ENCODE peak calls at places on chromosome 9, in four cellular contexts. One of them, this sample, is unnamed.
A peak's percentile ranks its signal among the peaks of the same experiment; 100 is the strongest.

GRCh38 chr9:117340422-117340821 is 74.4 kb downstream of the ASTN2 start:
- DNase-seq in tibial nerve: no peak
- DNase-seq in sigmoid colon: no peak
- DNase-seq in SK-N-SH: no peak
- DNase-seq in this sample: no peak

GRCh38 chr9:93576296-93577044 is at the start of gene PHF2:
- DNase-seq in tibial nerve: no peak
- DNase-seq in sigmoid colon: no peak
- DNase-seq in SK-N-SH: peak; percentile 86
- DNase-seq in this sample: peak; percentile 73

GRCh38 chr9:120539951-120540350 is 40.0 kb downstream of the CDK5RAP2 start:
- DNase-seq in tibial nerve: no peak
- DNase-seq in sigmoid colon: no peak
- DNase-seq in SK-N-SH: no peak
- DNase-seq in this sample: no peak

GRCh38 chr9:131714161-131714646 is 25.7 kb downstream of the RAPGEF1 start:
- DNase-seq in tibial nerve: no peak
- DNase-seq in sigmoid colon: peak; percentile 90
- DNase-seq in SK-N-SH: no peak
- DNase-seq in this sample: peak; percentile 37

GRCh38 chr9:28808042-28808441 is 1234.8 kb upstream of the C9orf72 start:
- DNase-seq in tibial nerve: no peak
- DNase-seq in sigmoid colon: no peak
- DNase-seq in SK-N-SH: peak; percentile 48
- DNase-seq in this sample: no peak

GRCh38 chr9:136062657-136063439 is 32.2 kb downstream of the NACC2 start:
- DNase-seq in tibial nerve: no peak
- DNase-seq in sigmoid colon: peak; percentile 54
- DNase-seq in SK-N-SH: peak; percentile 9
- DNase-seq in this sample: no peak

GRCh38 chr9:86349271-86349670 is 4.9 kb downstream of the TUT7 start:
- DNase-seq in tibial nerve: no peak
- DNase-seq in sigmoid colon: no peak
- DNase-seq in SK-N-SH: no peak
- DNase-seq in this sample: no peak

GRCh38 chr9:115058684-115059315 is 59.2 kb downstream of the TNC start:
- DNase-seq in tibial nerve: no peak
- DNase-seq in sigmoid colon: no peak
- DNase-seq in SK-N-SH: no peak
- DNase-seq in this sample: no peak

GRCh38 chr9:132341177-132341840 is 13.5 kb downstream of the SETX start:
- DNase-seq in tibial nerve: no peak
- DNase-seq in sigmoid colon: no peak
- DNase-seq in SK-N-SH: no peak
- DNase-seq in this sample: no peak

GRCh38 chr9:6984941-6985578 is 227.3 kb downstream of the KDM4C start:
- DNase-seq in tibial nerve: no peak
- DNase-seq in sigmoid colon: no peak
- DNase-seq in SK-N-SH: no peak
- DNase-seq in this sample: no peak

GRCh38 chr9:34380511-34381315 is 4.0 kb upstream of the MYORG start:
- DNase-seq in tibial nerve: peak; percentile 35
- DNase-seq in sigmoid colon: peak; percentile 89
- DNase-seq in SK-N-SH: peak; percentile 94
- DNase-seq in this sample: peak; percentile 66

GRCh38 chr9:70963554-70963953 is 157.9 kb downstream of the TRPM3 start:
- DNase-seq in tibial nerve: no peak
- DNase-seq in sigmoid colon: no peak
- DNase-seq in SK-N-SH: no peak
- DNase-seq in this sample: no peak

GRCh38 chr9:14084867-14085266 is 229.1 kb downstream of the NFIB start:
- DNase-seq in tibial nerve: no peak
- DNase-seq in sigmoid colon: no peak
- DNase-seq in SK-N-SH: no peak
- DNase-seq in this sample: no peak

GRCh38 chr9:97991818-97992217 is 8.7 kb downstream of the ANP32B start:
- DNase-seq in tibial nerve: no peak
- DNase-seq in sigmoid colon: no peak
- DNase-seq in SK-N-SH: no peak
- DNase-seq in this sample: no peak

DNA sequence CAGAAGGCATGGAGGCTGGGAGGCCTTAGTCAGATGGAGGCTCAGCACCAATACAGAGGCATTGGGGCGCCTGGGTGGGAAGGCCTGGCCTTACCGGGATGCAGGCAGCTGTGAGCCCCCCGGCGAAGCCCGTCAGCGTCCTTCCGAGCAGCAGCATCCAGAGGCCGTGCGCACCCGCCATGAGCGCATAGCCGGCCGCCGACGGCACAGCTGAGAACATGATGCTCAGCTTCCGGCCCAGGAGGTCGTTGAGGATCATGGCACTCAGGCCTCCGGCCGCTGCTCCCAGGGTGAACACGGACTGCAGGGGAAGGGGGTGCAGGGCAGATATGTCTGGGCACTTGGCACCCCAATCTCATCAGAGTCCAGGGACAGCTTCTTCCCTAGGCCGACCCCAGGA is 2.0 kb downstream of the SLC2A6 start:
- DNase-seq in tibial nerve: no peak
- DNase-seq in sigmoid colon: no peak
- DNase-seq in SK-N-SH: no peak
- DNase-seq in this sample: no peak
- H3K36me3 ChIP-seq in tibial nerve: no peaks in the 10 kb centered on the region
- H3K36me3 ChIP-seq in sigmoid colon: no peaks in the 10 kb centered on the region
- H3K36me3 ChIP-seq in SK-N-SH: no peaks in the 10 kb centered on the region
- H3K36me3 ChIP-seq in this sample: no peaks in the 10 kb centered on the region

DNA sequence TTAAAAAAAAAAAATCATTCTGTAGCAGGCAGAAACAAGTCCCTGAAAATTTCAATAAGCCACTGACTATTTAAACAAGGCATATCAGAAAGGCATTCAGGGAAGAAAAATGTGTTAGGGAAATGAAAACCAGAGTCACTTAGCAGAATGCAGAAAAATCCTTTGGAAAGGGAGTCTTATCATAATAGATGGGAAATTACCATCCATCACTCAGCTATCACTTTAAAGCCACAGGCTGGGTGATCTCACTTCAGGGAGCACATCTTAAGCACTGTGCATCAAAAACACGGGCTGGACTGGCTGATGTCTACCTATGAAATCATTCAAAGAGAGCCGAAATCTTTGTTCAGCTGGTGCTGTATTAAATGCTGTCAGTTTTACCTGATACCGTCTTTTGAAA is 73.6 kb downstream of the C9orf57 start:
- DNase-seq in tibial nerve: no peak
- DNase-seq in sigmoid colon: no peak
- DNase-seq in SK-N-SH: peak; percentile 38
- DNase-seq in this sample: no peak
- TF ChIP-seq EP300 in tibial nerve: no peak
- TF ChIP-seq EP300 in sigmoid colon: no peak
- TF ChIP-seq EP300 in SK-N-SH: no peak
- TF ChIP-seq EP300 in this sample: no peak

GRCh38 chr9:126723807-126724172 is 81.0 kb upstream of the ZBTB43 start:
- DNase-seq in tibial nerve: no peak
- DNase-seq in sigmoid colon: no peak
- DNase-seq in SK-N-SH: peak; percentile 84
- DNase-seq in this sample: no peak
- H3K4me3 ChIP-seq in tibial nerve: no peak overlapping the region
- H3K4me3 ChIP-seq in sigmoid colon: no peak overlapping the region
- H3K4me3 ChIP-seq in SK-N-SH: peak overlapping the region; percentile 52
- H3K4me3 ChIP-seq in this sample: no peak overlapping the region

GRCh38 chr9:82202808-82203207 is 214.2 kb downstream of the SPATA31D1 start:
- DNase-seq in tibial nerve: no peak
- DNase-seq in sigmoid colon: no peak
- DNase-seq in SK-N-SH: no peak
- DNase-seq in this sample: no peak
- H3K36me3 ChIP-seq in tibial nerve: no peaks in the 10 kb centered on the region
- H3K36me3 ChIP-seq in sigmoid colon: no peaks in the 10 kb centered on the region
- H3K36me3 ChIP-seq in SK-N-SH: no peaks in the 10 kb centered on the region
- H3K36me3 ChIP-seq in this sample: no peaks in the 10 kb centered on the region

DNA sequence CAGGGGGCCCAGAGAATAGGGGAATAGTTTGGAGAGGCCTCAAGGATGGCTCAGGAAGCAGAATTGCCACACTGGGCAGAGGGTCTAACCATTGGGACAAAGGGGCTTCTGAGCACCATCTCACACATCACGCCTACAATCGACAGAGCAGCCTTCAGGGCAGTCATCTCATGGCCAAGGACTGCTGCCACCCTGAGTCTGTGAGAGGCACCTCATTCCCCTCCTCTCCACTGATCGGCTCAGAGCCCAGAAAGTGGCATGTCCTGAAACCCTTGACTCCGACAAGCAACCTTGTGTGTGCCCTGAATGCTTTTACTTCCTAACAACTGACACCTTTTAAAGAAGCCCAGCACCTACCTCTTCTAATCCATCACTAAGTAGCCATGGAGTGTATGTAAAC is 128.9 kb upstream of the PTPN3 start:
- DNase-seq in tibial nerve: no peak
- DNase-seq in sigmoid colon: no peak
- DNase-seq in SK-N-SH: no peak
- DNase-seq in this sample: no peak
- TF ChIP-seq EP300 in tibial nerve: no peak
- TF ChIP-seq EP300 in sigmoid colon: no peak
- TF ChIP-seq EP300 in SK-N-SH: no peak
- TF ChIP-seq EP300 in this sample: no peak

GRCh38 chr9:91179237-91180138 is 182.2 kb downstream of the AUH start:
- DNase-seq in tibial nerve: no peak
- DNase-seq in sigmoid colon: no peak
- DNase-seq in SK-N-SH: no peak
- DNase-seq in this sample: no peak
- H3K4me3 ChIP-seq in tibial nerve: no peak overlapping the region
- H3K4me3 ChIP-seq in sigmoid colon: no peak overlapping the region
- H3K4me3 ChIP-seq in SK-N-SH: no peak overlapping the region
- H3K4me3 ChIP-seq in this sample: no peak overlapping the region

GRCh38 chr9:94818196-94818541 is 91.7 kb downstream of the AOPEP start:
- DNase-seq in tibial nerve: no peak
- DNase-seq in sigmoid colon: no peak
- DNase-seq in SK-N-SH: no peak
- DNase-seq in this sample: no peak
- H3K36me3 ChIP-seq in tibial nerve: no peaks in the 10 kb centered on the region
- H3K36me3 ChIP-seq in sigmoid colon: no peaks in the 10 kb centered on the region
- H3K36me3 ChIP-seq in SK-N-SH: no peaks in the 10 kb centered on the region
- H3K36me3 ChIP-seq in this sample: no peaks in the 10 kb centered on the region

GRCh38 chr9:121779381-121780117 is 128.1 kb downstream of the DAB2IP start:
- DNase-seq in tibial nerve: no peak
- DNase-seq in sigmoid colon: peak; percentile 87
- DNase-seq in SK-N-SH: no peak
- DNase-seq in this sample: peak; percentile 17
- TF ChIP-seq EP300 in tibial nerve: peak; percentile 48
- TF ChIP-seq EP300 in sigmoid colon: peak; percentile 90
- TF ChIP-seq EP300 in SK-N-SH: no peak
- TF ChIP-seq EP300 in this sample: no peak

GRCh38 chr9:107486674-107487520 is 2.7 kb downstream of the KLF4 start:
- DNase-seq in tibial nerve: no peak
- DNase-seq in sigmoid colon: peak; percentile 69
- DNase-seq in SK-N-SH: no peak
- DNase-seq in this sample: no peak
- H3K4me3 ChIP-seq in tibial nerve: peak overlapping the region; percentile 55
- H3K4me3 ChIP-seq in sigmoid colon: peak overlapping the region; percentile 58
- H3K4me3 ChIP-seq in SK-N-SH: no peak overlapping the region
- H3K4me3 ChIP-seq in this sample: peak overlapping the region; percentile 64

This sample was measured in ovary.